ENCODE peak calls at places on chromosomes 6 and 20, in five cellular contexts. One of them, this sample, is unnamed.

GRCh38 chr6:124495316-124496176 is 466.7 kb upstream of the RNF217 start:
- DNase-seq in neuronal stem cell: no peak
- DNase-seq in IMR-90: no peak
- DNase-seq in mesendoderm: peak
- DNase-seq in mesenchymal stem cell: no peak
- DNase-seq in this sample: no peak

GRCh38 chr6:87667032-87667431 is 35.0 kb downstream of the AKIRIN2 start:
- DNase-seq in neuronal stem cell: no peak
- DNase-seq in IMR-90: no peak
- DNase-seq in mesendoderm: no peak
- DNase-seq in mesenchymal stem cell: no peak
- DNase-seq in this sample: no peak

GRCh38 chr20:53708129-53708968 is 114.7 kb upstream of the ZNF217 start:
- DNase-seq in neuronal stem cell: no peak
- DNase-seq in IMR-90: peak
- DNase-seq in mesendoderm: no peak
- DNase-seq in mesenchymal stem cell: peak
- DNase-seq in this sample: no peak

GRCh38 chr6:130303436-130303835 is 62.4 kb upstream of the TMEM200A start:
- DNase-seq in neuronal stem cell: no peak
- DNase-seq in IMR-90: peak
- DNase-seq in mesendoderm: no peak
- DNase-seq in mesenchymal stem cell: no peak
- DNase-seq in this sample: no peak

GRCh38 chr6:17349437-17349836 is 44.0 kb upstream of the CAP2 start:
- DNase-seq in neuronal stem cell: no peak
- DNase-seq in IMR-90: peak
- DNase-seq in mesendoderm: no peak
- DNase-seq in mesenchymal stem cell: peak
- DNase-seq in this sample: no peak

GRCh38 chr6:127515794-127516675 is 3.1 kb downstream of the MTCL3 start:
- DNase-seq in neuronal stem cell: peak
- DNase-seq in IMR-90: peak
- DNase-seq in mesendoderm: peak
- DNase-seq in mesenchymal stem cell: peak
- DNase-seq in this sample: peak

GRCh38 chr20:56117350-56117749 is 112.0 kb upstream of the CBLN4 start:
- DNase-seq in neuronal stem cell: no peak
- DNase-seq in IMR-90: no peak
- DNase-seq in mesendoderm: no peak
- DNase-seq in mesenchymal stem cell: no peak
- DNase-seq in this sample: no peak

GRCh38 chr6:148591656-148592055 is 155.2 kb upstream of the UST start:
- DNase-seq in neuronal stem cell: no peak
- DNase-seq in IMR-90: no peak
- DNase-seq in mesendoderm: no peak
- DNase-seq in mesenchymal stem cell: no peak
- DNase-seq in this sample: no peak

GRCh38 chr6:147283460-147283859 is 79.2 kb downstream of the STXBP5 start:
- DNase-seq in neuronal stem cell: no peak
- DNase-seq in IMR-90: peak
- DNase-seq in mesendoderm: peak
- DNase-seq in mesenchymal stem cell: peak
- DNase-seq in this sample: no peak

GRCh38 chr20:46713957-46714834 is 4.7 kb downstream of the SLC2A10 start:
- DNase-seq in neuronal stem cell: no peak
- DNase-seq in IMR-90: no peak
- DNase-seq in mesendoderm: no peak
- DNase-seq in mesenchymal stem cell: no peak
- DNase-seq in this sample: no peak

GRCh38 chr20:23039136-23039875 is 4.2 kb downstream of the SSTR4 start:
- DNase-seq in neuronal stem cell: no peak
- DNase-seq in IMR-90: no peak
- DNase-seq in mesendoderm: no peak
- DNase-seq in mesenchymal stem cell: no peak
- DNase-seq in this sample: no peak

GRCh38 chr20:46954490-46955038 is 59.9 kb downstream of the EYA2 start:
- DNase-seq in neuronal stem cell: no peak
- DNase-seq in IMR-90: peak
- DNase-seq in mesendoderm: no peak
- DNase-seq in mesenchymal stem cell: peak
- DNase-seq in this sample: no peak

GRCh38 chr6:34535646-34536045 is 20.5 kb downstream of the SPDEF start:
- DNase-seq in neuronal stem cell: no peak
- DNase-seq in IMR-90: no peak
- DNase-seq in mesendoderm: no peak
- DNase-seq in mesenchymal stem cell: no peak
- DNase-seq in this sample: no peak

GRCh38 chr6:42783177-42783875 is 1.5 kb downstream of the BICRAL start:
- DNase-seq in neuronal stem cell: peak
- DNase-seq in IMR-90: peak
- DNase-seq in mesendoderm: peak
- DNase-seq in mesenchymal stem cell: peak
- DNase-seq in this sample: peak

GRCh38 chr6:85676086-85676729 is 33.5 kb upstream of the SYNCRIP start:
- DNase-seq in neuronal stem cell: no peak
- DNase-seq in IMR-90: no peak
- DNase-seq in mesendoderm: no peak
- DNase-seq in mesenchymal stem cell: peak
- DNase-seq in this sample: no peak

GRCh38 chr6:24321538-24322162 is 36.2 kb downstream of the DCDC2 start:
- DNase-seq in neuronal stem cell: no peak
- DNase-seq in IMR-90: no peak
- DNase-seq in mesendoderm: peak
- DNase-seq in mesenchymal stem cell: peak
- DNase-seq in this sample: no peak

GRCh38 chr6:4861564-4861963 is 85.4 kb downstream of the CDYL start:
- DNase-seq in neuronal stem cell: no peak
- DNase-seq in IMR-90: no peak
- DNase-seq in mesendoderm: no peak
- DNase-seq in mesenchymal stem cell: no peak
- DNase-seq in this sample: no peak

GRCh38 chr6:30031381-30031780 is 29.7 kb upstream of the POLR1H start:
- DNase-seq in neuronal stem cell: no peak
- DNase-seq in IMR-90: no peak
- DNase-seq in mesendoderm: no peak
- DNase-seq in mesenchymal stem cell: no peak
- DNase-seq in this sample: no peak

GRCh38 chr20:58647162-58647813 is 3.8 kb upstream of the STX16 start:
- DNase-seq in neuronal stem cell: no peak
- DNase-seq in IMR-90: no peak
- DNase-seq in mesendoderm: no peak
- DNase-seq in mesenchymal stem cell: no peak
- DNase-seq in this sample: no peak

GRCh38 chr6:80132942-80133517 is 26.6 kb downstream of the BCKDHB start:
- DNase-seq in neuronal stem cell: peak
- DNase-seq in IMR-90: peak
- DNase-seq in mesendoderm: peak
- DNase-seq in mesenchymal stem cell: peak
- DNase-seq in this sample: peak

GRCh38 chr6:20678831-20679352 is 144.6 kb downstream of the CDKAL1 start:
- DNase-seq in neuronal stem cell: no peak
- DNase-seq in IMR-90: peak
- DNase-seq in mesendoderm: peak
- DNase-seq in mesenchymal stem cell: no peak
- DNase-seq in this sample: no peak

GRCh38 chr6:43052225-43052841 is 1.3 kb downstream of the CUL7 start:
- DNase-seq in neuronal stem cell: no peak
- DNase-seq in IMR-90: no peak
- DNase-seq in mesendoderm: no peak
- DNase-seq in mesenchymal stem cell: no peak
- DNase-seq in this sample: peak

GRCh38 chr6:32058511-32058963 is 20.3 kb downstream of the CYP21A2 start:
- DNase-seq in neuronal stem cell: no peak
- DNase-seq in IMR-90: no peak
- DNase-seq in mesendoderm: no peak
- DNase-seq in mesenchymal stem cell: no peak
- DNase-seq in this sample: no peak

GRCh38 chr6:139943391-139943790 is 568.9 kb upstream of the CITED2 start:
- DNase-seq in neuronal stem cell: no peak
- DNase-seq in IMR-90: peak
- DNase-seq in mesendoderm: no peak
- DNase-seq in mesenchymal stem cell: peak
- DNase-seq in this sample: no peak

DNA sequence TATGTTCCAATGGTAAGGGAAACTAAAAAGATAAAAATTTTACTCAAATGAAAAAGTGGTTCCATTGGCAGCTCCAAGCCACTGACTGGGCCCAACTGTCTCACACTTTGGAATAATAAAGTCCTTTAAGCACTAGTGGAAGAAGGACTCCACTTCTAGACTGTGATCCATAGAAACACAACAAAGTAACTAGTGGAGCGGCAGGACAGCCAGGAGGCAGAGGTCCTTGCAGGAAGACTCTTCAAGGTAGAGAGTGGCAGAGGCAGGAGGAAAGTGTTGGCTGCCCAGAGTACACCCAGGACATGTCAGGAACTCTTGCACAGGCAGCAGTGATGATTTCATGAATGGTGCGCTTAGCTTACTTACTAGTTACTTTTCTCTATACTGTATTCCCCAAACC is 65.0 kb upstream of the CCN6 start:
- DNase-seq in neuronal stem cell: no peak
- DNase-seq in IMR-90: no peak
- DNase-seq in mesendoderm: no peak
- DNase-seq in mesenchymal stem cell: no peak
- DNase-seq in this sample: no peak
- H2BK15ac ChIP-seq in neuronal stem cell: no peak
- H2BK15ac ChIP-seq in IMR-90: peak
- H2BK15ac ChIP-seq in mesendoderm: no peak
- H2BK15ac ChIP-seq in mesenchymal stem cell: no peak
- H2BK15ac ChIP-seq in this sample: no peak

GRCh38 chr6:10111975-10112374 is 302.9 kb downstream of the TFAP2A start:
- DNase-seq in neuronal stem cell: no peak
- DNase-seq in IMR-90: no peak
- DNase-seq in mesendoderm: no peak
- DNase-seq in mesenchymal stem cell: no peak
- DNase-seq in this sample: no peak

GRCh38 chr6:10112871-10113584 is 301.8 kb downstream of the TFAP2A start:
- DNase-seq in neuronal stem cell: peak
- DNase-seq in IMR-90: no peak
- DNase-seq in mesendoderm: peak
- DNase-seq in mesenchymal stem cell: no peak
- DNase-seq in this sample: peak
- H3K27ac ChIP-seq in neuronal stem cell: no peak
- H3K27ac ChIP-seq in IMR-90: no peak
- H3K27ac ChIP-seq in mesendoderm: no peak
- H3K27ac ChIP-seq in mesenchymal stem cell: no peak
- H3K27ac ChIP-seq in this sample: no peak

GRCh38 chr20:50673146-50673830 is 18.1 kb downstream of the RIPOR3 start:
- DNase-seq in neuronal stem cell: no peak
- DNase-seq in IMR-90: no peak
- DNase-seq in mesendoderm: no peak
- DNase-seq in mesenchymal stem cell: peak
- DNase-seq in this sample: no peak

GRCh38 chr20:50673831-50674825 is 17.2 kb downstream of the RIPOR3 start:
- DNase-seq in neuronal stem cell: no peak
- DNase-seq in IMR-90: no peak
- DNase-seq in mesendoderm: no peak
- DNase-seq in mesenchymal stem cell: no peak
- DNase-seq in this sample: no peak

GRCh38 chr20:50670126-50670862 is 21.0 kb downstream of the RIPOR3 start:
- DNase-seq in neuronal stem cell: no peak
- DNase-seq in IMR-90: peak
- DNase-seq in mesendoderm: no peak
- DNase-seq in mesenchymal stem cell: no peak
- DNase-seq in this sample: no peak

GRCh38 chr20:50671626-50672025 is 19.7 kb downstream of the RIPOR3 start:
- DNase-seq in neuronal stem cell: no peak
- DNase-seq in IMR-90: no peak
- DNase-seq in mesendoderm: no peak
- DNase-seq in mesenchymal stem cell: no peak
- DNase-seq in this sample: no peak

DNA sequence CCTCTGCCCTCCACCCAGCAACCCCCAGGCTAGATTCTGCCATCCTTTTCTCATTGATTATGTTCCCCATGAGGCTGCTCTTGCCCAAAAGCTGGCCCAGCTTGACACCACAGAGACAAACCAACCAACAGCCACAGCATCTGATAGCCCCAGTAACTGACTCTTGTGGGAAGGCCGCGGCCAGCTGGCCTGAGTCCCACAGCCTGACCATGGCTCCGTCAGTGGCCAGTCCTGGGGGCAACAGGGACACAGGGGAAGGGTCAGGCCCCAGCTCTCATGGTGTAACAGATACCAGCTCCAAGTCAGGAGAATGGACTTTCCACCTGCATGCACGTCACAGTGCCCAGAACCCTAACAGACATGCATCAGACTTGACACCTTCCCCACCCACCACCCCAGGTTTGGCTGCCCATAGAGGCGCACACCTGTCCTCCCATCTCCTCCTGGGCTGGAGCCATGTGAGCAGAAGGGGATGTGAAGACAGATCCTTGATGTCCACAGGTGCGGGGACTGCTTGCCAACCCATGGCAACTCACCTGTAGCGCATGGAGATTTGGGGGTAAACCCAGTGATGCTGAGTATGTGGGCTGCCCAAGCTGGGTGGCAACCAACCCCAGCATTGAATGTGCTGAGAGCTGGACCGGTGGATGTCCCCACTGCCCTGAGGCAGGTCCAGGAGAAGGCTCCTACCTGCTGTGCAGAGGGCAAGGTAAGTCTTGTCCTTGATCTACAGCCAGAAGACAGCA is 18.8 kb downstream of the RIPOR3 start:
- DNase-seq in neuronal stem cell: no peak
- DNase-seq in IMR-90: no peak
- DNase-seq in mesendoderm: no peak
- DNase-seq in mesenchymal stem cell: no peak
- DNase-seq in this sample: no peak
- H2BK15ac ChIP-seq in neuronal stem cell: peak
- H2BK15ac ChIP-seq in IMR-90: no peak
- H2BK15ac ChIP-seq in mesendoderm: no peak
- H2BK15ac ChIP-seq in mesenchymal stem cell: peak
- H2BK15ac ChIP-seq in this sample: no peak

GRCh38 chr20:17825251-17825691 is 125.5 kb downstream of the BANF2 start:
- DNase-seq in neuronal stem cell: no peak
- DNase-seq in IMR-90: no peak
- DNase-seq in mesendoderm: no peak
- DNase-seq in mesenchymal stem cell: no peak
- DNase-seq in this sample: no peak
- H3K27ac ChIP-seq in neuronal stem cell: no peak
- H3K27ac ChIP-seq in IMR-90: peak
- H3K27ac ChIP-seq in mesendoderm: no peak
- H3K27ac ChIP-seq in mesenchymal stem cell: no peak
- H3K27ac ChIP-seq in this sample: no peak

This sample was measured in H9.